ENCODE peak calls at places on chromosomes 3 and 15, in four cellular contexts. O is NCI-H1092 treated with DMSO at 0.1 percent for 48 hours, C is EH, D is upper lobe of left lung. J is an unnamed sample.
A peak's percentile ranks its signal among the peaks of the same experiment; 100 is the strongest.

GRCh38 chr3:48217449-48217848 is 5.8 kb upstream of the CAMP start:
- DNase-seq in C (no peak), D (peak; percentile 68), O (no peak), J (no peak)

GRCh38 chr3:132543016-132543739 is 53.9 kb upstream of the ACKR4 start:
- DNase-seq in C (peak; percentile 96), D (no peak), O (no peak), J (peak; percentile 94)

GRCh38 chr3:195117978-195118581 is 152.9 kb downstream of the XXYLT1 start:
- DNase-seq in C (peak; percentile 45), D (no peak), O (no peak), J (peak; percentile 40)

GRCh38 chr3:69994934-69995333 is 4.6 kb upstream of the SAMMSON start:
- DNase-seq in D (no peak), C (no peak), O (no peak), J (no peak)

GRCh38 chr15:67048281-67049279 is 16.8 kb upstream of the SMAD3 start:
- DNase-seq in D (peak; percentile 83), C (peak; percentile 96), O (no peak), J (peak; percentile 95)

GRCh38 chr15:77859491-77860060 is 217.9 kb downstream of the TBC1D2B start:
- DNase-seq in C (no peak), D (no peak), O (no peak), J (no peak)

GRCh38 chr15:59180946-59181345 is 25.7 kb upstream of the LDHAL6B start:
- DNase-seq in D (no peak), C (peak; percentile 84), O (no peak), J (peak; percentile 87)

GRCh38 chr3:183371672-183371968 is 56.8 kb downstream of the MCF2L2 start:
- DNase-seq in O (no peak), D (no peak), C (no peak), J (no peak)

GRCh38 chr3:26622634-26623408 is at the start of gene LRRC3B:
- DNase-seq in O (no peak), C (no peak), D (no peak), J (no peak)

GRCh38 chr15:77094397-77095030 is 23.6 kb upstream of the TSPAN3 start:
- DNase-seq in O (no peak), D (no peak), C (no peak), J (no peak)

GRCh38 chr3:130779486-130779885 is 32.9 kb upstream of the PIK3R4 start:
- DNase-seq in C (no peak), D (no peak), O (peak; percentile 27), J (no peak)

GRCh38 chr3:52503788-52504424 is 8.8 kb downstream of the STAB1 start:
- DNase-seq in O (no peak), D (no peak), C (no peak), J (no peak)

GRCh38 chr3:124927454-124928079 is 7.0 kb downstream of the MUC13 start:
- DNase-seq in C (no peak), O (no peak), D (no peak), J (no peak)

GRCh38 chr15:64333986-64334385 is 22.0 kb downstream of the CSNK1G1 start:
- DNase-seq in O (no peak), D (no peak), C (peak; percentile 46), J (peak; percentile 33)

GRCh38 chr15:41854443-41854842 is 15.8 kb downstream of the PLA2G4B start:
- DNase-seq in C (no peak), O (no peak), D (no peak), J (no peak)

J was measured in EL.